ENCODE peak calls at places on chromosomes 7 and 10, in four cellular contexts. P is HepG2, N is GM12878, F is H1. O is an unnamed sample. For H3K4me1, the result is how much of the 10 kb centered on the place peaks cover.

GRCh38 chr7:101948650-101949049 is 131.2 kb downstream of the CUX1 start:
- DNase-seq in P (no peak), N (no peak), F (no peak), O (no peak)

GRCh38 chr7:39252916-39253315 is 275.2 kb downstream of the POU6F2 start:
- DNase-seq in F (no peak), N (no peak), P (no peak), O (no peak)

GRCh38 chr10:128934492-128934891 is 532.5 kb upstream of the MGMT start:
- DNase-seq in P (no peak), N (no peak), F (no peak), O (no peak)

GRCh38 chr7:30252885-30253795 is 31.3 kb upstream of the ZNRF2 start:
- DNase-seq in F (no peak), P (no peak), N (no peak), O (no peak)

GRCh38 chr10:52951819-52952218 is 179.2 kb upstream of the MBL2 start:
- DNase-seq in P (peak), F (peak), N (no peak), O (peak)

GRCh38 chr7:157404845-157405481 is 68.2 kb downstream of the DNAJB6 start:
- DNase-seq in F (no peak), P (no peak), N (no peak), O (no peak)

GRCh38 chr10:69728335-69728861 is 73.3 kb upstream of the COL13A1 start:
- DNase-seq in F (peak), P (no peak), N (no peak), O (peak)

GRCh38 chr10:62217683-62218082 is 51.0 kb downstream of the RTKN2 start:
- DNase-seq in F (no peak), N (no peak), P (no peak), O (no peak)

DNA sequence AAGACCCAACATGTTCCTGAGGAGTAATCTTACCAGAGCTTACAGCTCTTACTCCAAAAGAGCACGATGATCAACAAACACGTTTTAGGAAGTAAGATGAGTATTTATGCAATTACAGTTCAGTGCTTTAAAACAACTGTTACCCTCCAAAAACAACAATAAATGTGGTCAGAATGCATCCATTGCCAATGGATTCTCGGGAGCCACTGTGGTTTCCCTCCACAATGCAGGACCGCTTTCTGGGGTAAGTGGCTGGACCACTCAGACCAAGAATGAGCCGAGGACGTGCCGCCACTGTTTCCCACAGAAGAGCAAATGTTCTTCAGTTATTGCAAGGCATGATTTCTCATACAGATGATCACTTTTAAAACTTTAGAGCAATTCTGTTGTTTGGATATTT is 232.3 kb upstream of the MKLN1 start:
- DNase-seq in F (no peak), P (no peak), N (no peak), O (no peak)
- TF ChIP-seq SUZ12 in F (no peak), P (no peak), N (no peak), O (no peak)

GRCh38 chr7:47153076-47153475 is 428.8 kb downstream of the TNS3 start:
- DNase-seq in P (peak), F (no peak), N (no peak), O (no peak)
- TF ChIP-seq ZNF274 in P (no peak), F (no peak), N (no peak), O (no peak)

GRCh38 chr7:116542618-116543017 is 17.8 kb downstream of the CAV1 start:
- DNase-seq in F (no peak), P (no peak), N (no peak), O (no peak)
- H3K4me1 ChIP-seq in F (under half), P (under half), N (under half), O (under half)

DNA sequence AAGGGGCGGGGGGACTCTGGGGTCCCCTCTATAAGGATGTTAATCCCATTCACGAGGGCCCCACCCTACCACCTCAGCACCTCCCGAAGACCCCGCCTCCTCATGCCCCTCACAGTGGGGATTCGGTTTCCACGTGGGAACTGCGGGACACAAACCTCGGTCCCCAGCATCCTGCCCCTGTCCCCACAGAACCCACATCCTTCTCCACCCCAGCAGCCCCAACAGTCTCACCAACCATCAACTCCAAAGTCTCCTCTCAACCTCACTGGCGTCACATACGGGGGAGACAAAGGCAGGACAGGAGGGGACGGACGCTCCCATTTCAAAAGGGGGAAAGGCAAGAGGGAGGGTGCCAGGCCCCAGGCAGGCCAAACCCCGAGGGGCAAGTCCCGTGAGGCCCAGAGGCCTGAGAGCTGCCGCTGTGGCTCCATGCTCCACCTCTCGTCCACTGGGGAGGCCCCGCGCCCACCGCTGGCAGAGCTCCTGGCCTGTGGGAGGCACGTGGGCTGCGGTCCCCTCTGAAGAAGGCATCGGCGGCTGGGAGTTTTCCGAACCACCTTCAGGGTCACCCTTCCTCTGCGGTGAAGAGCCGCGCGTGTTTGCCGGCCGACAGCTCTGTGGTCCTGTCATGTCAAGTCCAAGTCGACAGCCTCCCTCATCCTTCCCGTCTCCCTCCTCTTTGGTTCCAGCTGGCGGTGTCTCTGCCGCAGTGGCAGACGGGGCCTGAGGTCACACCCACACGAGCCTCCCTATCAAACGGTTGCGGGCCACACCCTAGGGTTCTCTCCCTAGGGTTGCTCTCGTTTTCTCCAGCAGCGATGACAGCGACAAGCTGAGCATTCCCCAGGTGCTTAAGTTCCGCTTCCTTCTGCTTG is 184.7 kb downstream of the ELFN1 start:
- DNase-seq in P (no peak), N (no peak), F (no peak), O (no peak)
- TF ChIP-seq SUZ12 in P (no peak), N (no peak), F (no peak), O (no peak)

DNA sequence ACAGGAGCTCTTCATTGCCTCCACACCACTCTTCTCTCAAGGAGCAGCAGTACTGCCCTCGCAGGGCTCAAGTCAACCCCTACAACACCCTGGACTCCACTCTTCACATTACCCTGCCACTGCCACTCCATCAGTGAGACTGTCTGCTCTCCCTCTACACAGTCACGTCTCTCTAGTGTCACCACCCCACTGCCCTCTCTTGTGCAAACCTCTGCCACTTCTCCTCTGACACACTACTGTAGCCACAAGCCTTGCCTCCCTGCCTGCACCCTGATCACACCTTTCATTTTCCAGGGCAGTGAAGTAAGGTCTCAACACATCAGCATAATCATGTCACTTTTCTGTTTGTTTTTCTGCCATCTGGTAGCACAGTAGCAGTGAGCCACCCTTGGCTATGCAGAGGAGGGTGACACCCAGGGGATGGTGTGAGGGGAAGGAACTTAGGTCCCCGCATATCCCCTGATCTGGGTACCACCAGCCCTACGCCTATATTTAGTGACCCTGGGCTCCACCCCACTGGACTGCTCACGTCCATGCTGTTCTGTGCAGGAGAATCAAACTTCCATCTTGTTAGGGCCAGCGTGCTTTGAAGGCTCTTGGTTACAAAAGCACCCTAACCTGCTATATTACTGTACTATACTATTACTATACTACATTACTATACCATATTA is 1.6 kb downstream of the C10orf143 start:
- DNase-seq in F (no peak), N (no peak), P (no peak), O (no peak)
- TF ChIP-seq ZNF274 in F (no peak), N (no peak), P (no peak), O (no peak)

O was measured in NT2/D1.